ENCODE peak calls at places on chromosomes 2 and 18, in seven cellular contexts. A is Right ventricle myocardium superior; M is NCI-H1436; X is activated naive CD4-positive, alpha-beta T cell; W is SHP77; K is SJCRH30; N is non-pigmented ciliary epithelial cell. T is an unnamed sample.

GRCh38 chr2:224849264-224849663 is 133.1 kb upstream of the CCDC195 start:
- DNase-seq in A (no peak), M (no peak), X (no peak), W (no peak), K (no peak), N (no peak), T (peak; percentile 42)

GRCh38 chr2:27566628-27567027 is 16.2 kb upstream of the ZNF512 start:
- DNase-seq in A (no peak), M (no peak), X (no peak), W (no peak), K (no peak), N (peak; percentile 73), T (no peak)

GRCh38 chr2:157257312-157258252 is at the start of gene GALNT5:
- DNase-seq in A (no peak), M (no peak), X (no peak), W (no peak), K (peak; percentile 38), N (no peak), T (no peak)

GRCh38 chr18:11070593-11070992 is 78.8 kb downstream of the PIEZO2 start:
- DNase-seq in A (no peak), M (no peak), X (no peak), W (no peak), K (no peak), N (no peak), T (no peak)

GRCh38 chr2:79511320-79511951 is 1.4 kb upstream of the CTNNA2 start:
- DNase-seq in A (no peak), M (no peak), X (no peak), W (no peak), K (peak; percentile 74), N (peak; percentile 11), T (peak; percentile 50)

GRCh38 chr2:233245406-233245805 is 6.1 kb upstream of the ATG16L1 start:
- DNase-seq in A (no peak), M (no peak), X (no peak), W (no peak), K (no peak), N (no peak), T (no peak)

GRCh38 chr2:155223781-155224406 is 525.4 kb downstream of the KCNJ3 start:
- DNase-seq in A (no peak), M (peak; percentile 8), X (no peak), W (no peak), K (peak; percentile 28), N (no peak), T (peak; percentile 57)

GRCh38 chr2:208509586-208509985 is 103.0 kb downstream of the PTH2R start:
- DNase-seq in A (no peak), M (no peak), X (no peak), W (no peak), K (peak; percentile 75), N (no peak), T (no peak)

GRCh38 chr18:63253018-63253417 is 66.6 kb downstream of the BCL2 start:
- DNase-seq in A (no peak), M (no peak), X (no peak), W (no peak), K (no peak), N (no peak), T (no peak)

GRCh38 chr2:227848586-227848985 is 22.8 kb upstream of the DAW1 start:
- DNase-seq in A (no peak), M (no peak), X (no peak), W (no peak), K (no peak), N (no peak), T (no peak)

GRCh38 chr18:67386028-67386427 is 130.5 kb downstream of the DSEL start:
- DNase-seq in A (no peak), M (no peak), X (no peak), W (no peak), K (no peak), N (no peak), T (no peak)

GRCh38 chr2:156522824-156523440 is 86.8 kb downstream of the GPD2 start:
- DNase-seq in A (no peak), M (no peak), X (no peak), W (no peak), K (no peak), N (no peak), T (no peak)

GRCh38 chr2:10477443-10478297 is 29.5 kb upstream of the ODC1 start:
- DNase-seq in A (no peak), M (no peak), X (no peak), W (peak; percentile 58), K (peak; percentile 62), N (no peak), T (peak; percentile 20)

GRCh38 chr2:237171895-237172294 is 86.2 kb downstream of the COPS8 start:
- DNase-seq in A (no peak), M (no peak), X (no peak), W (no peak), K (no peak), N (no peak), T (no peak)

GRCh38 chr2:205571300-205571858 is 110.9 kb upstream of the NRP2 start:
- DNase-seq in A (no peak), M (no peak), X (no peak), W (no peak), K (no peak), N (no peak), T (no peak)

GRCh38 chr2:140178224-140178623 is 1398.0 kb upstream of the NXPH2 start:
- DNase-seq in A (no peak), M (no peak), X (no peak), W (no peak), K (no peak), N (no peak), T (no peak)

GRCh38 chr2:153935511-153935910 is 63.8 kb downstream of the GALNT13 start:
- DNase-seq in A (no peak), M (no peak), X (no peak), W (no peak), K (no peak), N (no peak), T (no peak)

GRCh38 chr2:172972005-172972619 is 103.5 kb upstream of the MAP3K20 start:
- DNase-seq in A (peak; percentile 56), M (peak; percentile 27), X (no peak), W (no peak), K (peak; percentile 72), N (no peak), T (peak; percentile 68)

GRCh38 chr18:79640064-79640672 is 39.4 kb upstream of the CTDP1 start:
- DNase-seq in A (no peak), M (no peak), X (no peak), W (no peak), K (no peak), N (no peak), T (no peak)

GRCh38 chr18:11808001-11808855 is 43.0 kb upstream of the CHMP1B start:
- DNase-seq in A (no peak), M (no peak), X (no peak), W (no peak), K (peak; percentile 13), N (no peak), T (no peak)

GRCh38 chr2:16214391-16214790 is 274.0 kb downstream of the MYCN start:
- DNase-seq in A (no peak), M (no peak), X (no peak), W (no peak), K (no peak), N (no peak), T (no peak)

GRCh38 chr2:85706063-85706462 is 11.9 kb downstream of the GNLY start:
- DNase-seq in A (no peak), M (no peak), X (no peak), W (no peak), K (no peak), N (no peak), T (no peak)

GRCh38 chr2:29113027-29113686 is 2.1 kb upstream of the CLIP4 start:
- DNase-seq in A (no peak), M (no peak), X (no peak), W (no peak), K (no peak), N (no peak), T (peak; percentile 85)

GRCh38 chr2:45960057-45960863 is 308.8 kb downstream of the PRKCE start:
- DNase-seq in A (no peak), M (no peak), X (no peak), W (no peak), K (no peak), N (no peak), T (no peak)

GRCh38 chr18:68791801-68792200 is 6.1 kb upstream of the CCDC102B start:
- DNase-seq in A (no peak), M (no peak), X (no peak), W (no peak), K (no peak), N (no peak), T (no peak)

GRCh38 chr2:100367163-100367562 is 44.9 kb upstream of the LONRF2 start:
- DNase-seq in A (no peak), M (no peak), X (no peak), W (no peak), K (no peak), N (no peak), T (no peak)

GRCh38 chr2:68564426-68564825 is 79.0 kb upstream of the PROKR1 start:
- DNase-seq in A (no peak), M (no peak), X (no peak), W (no peak), K (no peak), N (no peak), T (no peak)

GRCh38 chr2:70443078-70443465 is 110.6 kb downstream of the TGFA start:
- DNase-seq in A (no peak), M (no peak), X (no peak), W (no peak), K (no peak), N (no peak), T (no peak)

GRCh38 chr2:46979611-46980010 is 64.0 kb upstream of the MCFD2 start:
- DNase-seq in A (no peak), M (no peak), X (no peak), W (no peak), K (no peak), N (no peak), T (no peak)

GRCh38 chr2:128249555-128249954 is 69.1 kb downstream of the HS6ST1 start:
- DNase-seq in A (peak; percentile 54), M (no peak), X (no peak), W (no peak), K (no peak), N (no peak), T (no peak)

GRCh38 chr2:182078988-182079602 is 93.4 kb downstream of the PPP1R1C start:
- DNase-seq in A (no peak), M (no peak), X (no peak), W (no peak), K (no peak), N (no peak), T (no peak)

GRCh38 chr2:45178854-45179253 is 169.6 kb upstream of the SIX2 start:
- DNase-seq in A (no peak), M (no peak), X (no peak), W (no peak), K (no peak), N (no peak), T (no peak)

GRCh38 chr2:188788621-188789020 is 185.6 kb upstream of the COL3A1 start:
- DNase-seq in A (peak; percentile 63), M (no peak), X (no peak), W (no peak), K (peak; percentile 80), N (no peak), T (no peak)

GRCh38 chr2:115165529-115166109 is 723.2 kb downstream of the DPP10 start:
- DNase-seq in A (no peak), M (peak; percentile 35), X (no peak), W (peak; percentile 53), K (peak; percentile 58), N (peak; percentile 1), T (peak; percentile 68)

GRCh38 chr2:46632349-46632748 is 153.0 kb downstream of the TMEM247 start:
- DNase-seq in A (no peak), M (peak; percentile 27), X (no peak), W (peak; percentile 16), K (peak; percentile 73), N (no peak), T (peak; percentile 77)

GRCh38 chr2:191811807-191812602 is 34.9 kb downstream of the CAVIN2 start:
- DNase-seq in A (peak; percentile 55), M (peak; percentile 65), X (no peak), W (peak; percentile 51), K (peak; percentile 98), N (no peak), T (peak; percentile 65)

GRCh38 chr2:43609304-43609883 is 13.6 kb upstream of the THADA start:
- DNase-seq in A (no peak), M (peak; percentile 32), X (no peak), W (peak; percentile 61), K (peak; percentile 87), N (no peak), T (peak; percentile 91)

GRCh38 chr18:657311-657997 is at the start of gene TYMS:
- DNase-seq in A (peak; percentile 47), M (peak; percentile 87), X (no peak), W (peak; percentile 84), K (peak; percentile 84), N (no peak), T (peak; percentile 58)

T was measured in SK-MEL-5.